ENCODE peak calls at places on chromosomes 11 and 22, in eight cellular contexts. R is lung, X is epithelial cell of esophagus, Z is HL-60, H is OCI-LY7, G is GM13977, F is GM06990, C is astrocyte of the spinal cord. Q is an unnamed sample.
A peak's percentile ranks its signal among the peaks of the same experiment; 100 is the strongest.

GRCh38 chr11:8098361-8098760 is 17.4 kb downstream of the TUB start:
- DNase-seq in C (no peak), G (peak; percentile 16), R (no peak), F (no peak), H (no peak), Z (no peak), X (peak; percentile 30), Q (no peak)

GRCh38 chr22:44047891-44048301 is 23.8 kb downstream of the PARVB start:
- DNase-seq in Z (no peak), H (no peak), G (peak; percentile 63), X (no peak), F (peak; percentile 62), C (no peak), R (no peak), Q (peak; percentile 77)

GRCh38 chr11:1774886-1775285 is 11.2 kb upstream of the CTSD start:
- DNase-seq in F (no peak), X (no peak), C (no peak), R (no peak), G (no peak), H (no peak), Z (no peak), Q (no peak)

GRCh38 chr11:12075822-12076821 is 34.3 kb upstream of the MICAL2 start:
- DNase-seq in R (peak; percentile 45), G (no peak), F (no peak), H (no peak), C (peak; percentile 100), X (peak; percentile 97), Z (no peak), Q (no peak)

GRCh38 chr11:8608646-8609045 is 14.6 kb upstream of the STK33 start:
- DNase-seq in X (peak; percentile 64), C (peak; percentile 28), G (no peak), F (no peak), R (no peak), Z (no peak), H (no peak), Q (no peak)

GRCh38 chr22:46578251-46578823 is 40.9 kb upstream of the CELSR1 start:
- DNase-seq in Z (no peak), H (no peak), C (no peak), G (peak; percentile 45), X (no peak), F (no peak), R (no peak), Q (no peak)

GRCh38 chr22:50733521-50734342 is 4.3 kb upstream of the ACR start:
- DNase-seq in G (no peak), F (no peak), C (no peak), R (no peak), X (no peak), H (no peak), Z (no peak), Q (no peak)

GRCh38 chr11:118342503-118343161 is at the start of gene CD3D:
- DNase-seq in C (no peak), Z (no peak), H (no peak), R (no peak), X (no peak), F (no peak), G (no peak), Q (no peak)

GRCh38 chr22:42070517-42071422 is at the start of gene NAGA:
- DNase-seq in F (peak; percentile 93), H (peak; percentile 96), G (peak; percentile 96), Z (peak; percentile 97), R (peak; percentile 97), C (peak; percentile 98), X (peak; percentile 97), Q (peak; percentile 97)

GRCh38 chr11:14237333-14237988 is 121.5 kb downstream of the RRAS2 start:
- DNase-seq in G (peak; percentile 78), F (peak; percentile 66), R (no peak), X (no peak), C (no peak), Z (no peak), H (peak; percentile 86), Q (peak; percentile 62)

GRCh38 chr11:64633555-64634159 is 42.6 kb downstream of the SLC22A12 start:
- DNase-seq in Z (peak; percentile 21), F (no peak), H (no peak), G (no peak), C (no peak), X (no peak), R (no peak), Q (no peak)

GRCh38 chr11:46557684-46558151 is 36.1 kb downstream of the AMBRA1 start:
- DNase-seq in F (no peak), Z (no peak), G (no peak), H (no peak), R (peak; percentile 36), X (peak; percentile 68), C (peak; percentile 25), Q (no peak)

GRCh38 chr22:47189056-47189916 is 426.8 kb downstream of the TBC1D22A start:
- DNase-seq in G (no peak), R (no peak), F (peak; percentile 2), X (no peak), Z (no peak), H (no peak), C (no peak), Q (no peak)

GRCh38 chr11:33718441-33718840 is 17.8 kb downstream of the CD59 start:
- DNase-seq in F (no peak), R (no peak), G (no peak), H (no peak), X (no peak), C (no peak), Z (no peak), Q (no peak)

GRCh38 chr11:14642873-14643696 is 519 bp upstream of the PDE3B start:
- DNase-seq in F (no peak), G (no peak), C (no peak), R (no peak), X (no peak), Z (no peak), H (no peak), Q (no peak)

GRCh38 chr11:66326261-66327111 is 9.6 kb upstream of the CD248 start:
- DNase-seq in C (peak; percentile 37), R (no peak), F (no peak), H (peak; percentile 73), X (no peak), Z (no peak), G (no peak), Q (no peak)

DNA sequence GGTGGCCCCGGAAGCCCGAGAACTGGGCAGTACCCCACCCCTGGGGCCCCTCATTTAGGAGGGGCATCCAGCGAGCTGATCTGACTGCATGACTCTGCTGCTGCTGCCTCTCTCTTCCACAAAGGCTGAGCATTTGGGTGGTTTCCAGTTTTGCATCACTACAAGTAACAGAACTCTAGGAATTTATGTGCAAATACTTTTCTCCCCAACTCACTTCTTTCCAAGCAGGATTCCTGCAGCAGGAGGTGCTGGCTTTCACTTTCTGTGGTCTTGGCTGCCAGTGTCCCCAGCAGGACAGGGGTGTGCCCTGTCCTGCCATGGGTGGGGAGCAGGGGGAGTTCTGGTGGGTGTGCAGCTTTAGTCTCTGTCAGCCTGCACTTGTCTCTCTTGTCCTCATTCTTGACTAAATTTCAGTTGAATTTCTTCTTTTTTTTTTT is 21.2 kb downstream of the UPB1 start:
- DNase-seq in C (peak; percentile 87), X (peak; percentile 73), H (no peak), F (peak; percentile 57), Z (peak; percentile 42), G (peak; percentile 63), R (no peak), Q (peak; percentile 65)
- TF ChIP-seq CTCF in C (peak; percentile 9), X (no peak), H (no peak), F (no peak), Z (no peak), G (no peak), R (no peak), Q (no peak)

GRCh38 chr11:127609025-127609788 is 608.6 kb upstream of the KIRREL3 start:
- DNase-seq in X (no peak), C (no peak), Z (no peak), F (no peak), G (no peak), H (no peak), R (no peak), Q (no peak)
- TF ChIP-seq CTCF in X (no peak), C (no peak), Z (no peak), F (no peak), G (no peak), H (no peak), R (no peak), Q (no peak)

GRCh38 chr11:36023922-36024321 is 80.1 kb downstream of the LDLRAD3 start:
- DNase-seq in C (peak; percentile 44), H (no peak), R (no peak), Z (no peak), G (no peak), F (no peak), X (peak; percentile 44), Q (no peak)

GRCh38 chr11:36030707-36031365 is 87.0 kb downstream of the LDLRAD3 start:
- DNase-seq in H (no peak), C (peak; percentile 58), Z (no peak), G (no peak), X (no peak), F (no peak), R (no peak), Q (no peak)

GRCh38 chr11:36026315-36026968 is 82.6 kb downstream of the LDLRAD3 start:
- DNase-seq in H (no peak), C (no peak), F (no peak), R (no peak), Z (no peak), G (no peak), X (no peak), Q (no peak)

GRCh38 chr11:36024716-36025115 is 80.9 kb downstream of the LDLRAD3 start:
- DNase-seq in Z (no peak), H (no peak), C (no peak), F (no peak), G (no peak), R (no peak), X (no peak), Q (no peak)

GRCh38 chr11:36027731-36028130 is 83.9 kb downstream of the LDLRAD3 start:
- DNase-seq in H (no peak), F (no peak), Z (no peak), C (no peak), R (no peak), X (no peak), G (no peak), Q (no peak)
- TF ChIP-seq CTCF in H (no peak), F (no peak), Z (no peak), C (no peak), R (no peak), X (no peak), G (no peak), Q (no peak)

DNA sequence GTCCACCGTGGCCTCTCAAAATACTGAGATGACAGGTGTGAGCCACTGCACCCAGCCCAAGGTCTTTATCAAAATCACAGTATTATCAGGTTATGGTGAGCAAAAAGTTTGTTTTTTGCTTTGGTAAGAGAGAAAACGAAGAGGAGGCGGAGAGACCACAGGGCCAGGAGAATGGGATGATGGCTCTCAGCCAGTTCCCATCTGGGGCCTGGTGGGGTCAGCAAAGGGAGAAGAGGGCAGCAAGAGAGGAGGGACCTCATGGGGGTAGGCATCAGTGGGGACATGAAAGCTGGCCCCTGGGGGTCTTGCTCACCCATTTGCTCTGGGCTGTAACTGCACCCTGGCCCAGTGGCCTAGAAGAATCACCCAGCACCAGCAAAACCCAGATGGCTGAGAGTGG is 190.2 kb downstream of the SHANK2 start:
- DNase-seq in X (no peak), F (no peak), Z (no peak), H (no peak), G (no peak), R (no peak), C (no peak), Q (no peak)
- TF ChIP-seq CTCF in X (no peak), F (no peak), Z (no peak), H (peak; percentile 12), G (peak; percentile 15), R (no peak), C (no peak), Q (no peak)

Q was measured in GM13976.